ENCODE peak calls at places on chromosomes 2 and 18, in six cellular contexts. V is hepatocyte; E is stomach; R is A549; F is CD4-positive, alpha-beta T cell; J is cardiac fibroblast. H is an unnamed sample.

GRCh38 chr18:28167835-28168349 is 9.0 kb downstream of the CDH2 start:
- DNase-seq in J (no peak), F (no peak), E (no peak), R (no peak), V (no peak), H (no peak)

GRCh38 chr18:42078711-42079110 is 123.7 kb downstream of the PIK3C3 start:
- DNase-seq in V (no peak), F (no peak), E (no peak), J (peak; percentile 13), R (no peak), H (no peak)

GRCh38 chr2:134250840-134251461 is 2.9 kb upstream of the MGAT5 start:
- DNase-seq in E (no peak), F (no peak), J (no peak), R (no peak), V (no peak), H (no peak)

GRCh38 chr2:233487748-233488345 is 78.7 kb downstream of the USP40 start:
- DNase-seq in E (no peak), F (no peak), J (peak; percentile 36), V (no peak), R (peak; percentile 33), H (no peak)

GRCh38 chr2:232459419-232460035 is 3.6 kb downstream of the ALPI start:
- DNase-seq in E (no peak), F (no peak), V (no peak), J (no peak), R (no peak), H (peak; percentile 63)

GRCh38 chr18:55982992-55983391 is 395.0 kb upstream of the TCF4 start:
- DNase-seq in R (no peak), F (no peak), V (no peak), J (no peak), E (no peak), H (no peak)

GRCh38 chr18:24482826-24483225 is 22.4 kb downstream of the HRH4 start:
- DNase-seq in E (no peak), R (no peak), J (no peak), F (no peak), V (no peak), H (no peak)

GRCh38 chr2:218570850-218571249 is 2.2 kb downstream of the CNOT9 start:
- DNase-seq in R (no peak), E (no peak), F (no peak), V (no peak), J (peak; percentile 64), H (no peak)

GRCh38 chr2:38013158-38013752 is 62.7 kb downstream of the CYP1B1 start:
- DNase-seq in J (peak; percentile 68), F (no peak), R (no peak), V (no peak), E (no peak), H (no peak)

GRCh38 chr2:43020296-43020695 is 206.1 kb downstream of the ZFP36L2 start:
- DNase-seq in E (no peak), J (no peak), V (no peak), R (no peak), F (no peak), H (peak; percentile 6)

GRCh38 chr2:43023791-43024514 is 202.5 kb downstream of the ZFP36L2 start:
- DNase-seq in J (no peak), V (no peak), R (no peak), F (no peak), E (no peak), H (peak; percentile 52)

GRCh38 chr2:43020990-43021677 is 205.3 kb downstream of the ZFP36L2 start:
- DNase-seq in V (no peak), R (no peak), F (no peak), J (no peak), E (no peak), H (peak; percentile 12)

GRCh38 chr2:43022896-43023295 is 203.5 kb downstream of the ZFP36L2 start:
- DNase-seq in V (no peak), F (no peak), E (no peak), R (no peak), J (no peak), H (no peak)

GRCh38 chr2:43021791-43022500 is 204.5 kb downstream of the ZFP36L2 start:
- DNase-seq in R (no peak), V (peak; percentile 69), J (no peak), E (peak; percentile 58), F (no peak), H (peak; percentile 63)
- TF ChIP-seq CTCF in R (no peak), V (peak; percentile 37), J (peak; percentile 35), E (peak; percentile 47), F (no peak), H (peak; percentile 48)

GRCh38 chr2:10448646-10449480 is 736 bp upstream of the ODC1 start:
- DNase-seq in V (no peak), R (peak; percentile 92), J (peak; percentile 88), E (peak; percentile 94), F (peak; percentile 85), H (peak; percentile 94)
- TF ChIP-seq CTCF in V (peak; percentile 27), R (peak; percentile 27), J (no peak), E (peak; percentile 7), F (no peak), H (peak; percentile 49)

DNA sequence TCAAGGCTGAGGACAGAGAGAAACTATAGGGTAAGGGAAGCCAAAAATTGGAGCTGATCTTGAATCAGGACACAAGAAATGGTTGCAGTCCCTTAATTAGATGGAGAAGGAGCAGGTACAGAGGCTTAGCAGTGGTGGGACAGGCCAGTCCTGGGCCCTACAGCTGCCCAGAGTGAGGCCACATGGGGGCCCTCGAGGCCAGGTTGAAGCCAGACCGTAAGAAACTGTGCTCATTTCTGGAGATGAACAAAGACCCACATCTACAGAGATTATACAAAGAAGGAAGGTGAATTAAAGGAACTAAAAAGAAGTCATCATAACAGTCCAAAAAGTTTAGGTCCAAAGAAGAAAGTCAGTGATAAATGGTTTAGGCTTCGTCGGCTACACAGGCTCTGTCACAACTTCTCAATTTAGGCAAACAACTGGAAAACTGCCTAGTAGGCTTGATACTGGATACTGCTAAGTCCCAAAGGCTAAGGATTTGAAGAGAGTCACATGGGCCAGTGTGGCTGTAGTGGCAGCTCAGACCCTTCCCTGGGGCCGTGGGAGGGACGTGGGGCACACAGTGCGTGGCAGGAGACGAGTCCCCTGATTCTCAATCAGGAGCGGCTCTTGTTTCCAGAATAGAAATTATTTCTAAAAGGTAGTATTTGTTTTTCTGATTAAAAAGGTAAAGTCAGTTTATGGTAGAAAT is 50.4 kb upstream of the CNGA3 start:
- DNase-seq in F (no peak), E (no peak), J (no peak), R (no peak), V (no peak), H (no peak)
- TF ChIP-seq CTCF in F (no peak), E (no peak), J (peak; percentile 15), R (peak; percentile 16), V (no peak), H (peak; percentile 12)

GRCh38 chr2:22788749-22789148 is 596.2 kb upstream of the KLHL29 start:
- DNase-seq in E (no peak), F (no peak), J (no peak), R (no peak), V (no peak), H (no peak)

GRCh38 chr2:22787745-22788144 is 597.2 kb upstream of the KLHL29 start:
- DNase-seq in E (no peak), J (no peak), V (no peak), F (no peak), R (no peak), H (no peak)

DNA sequence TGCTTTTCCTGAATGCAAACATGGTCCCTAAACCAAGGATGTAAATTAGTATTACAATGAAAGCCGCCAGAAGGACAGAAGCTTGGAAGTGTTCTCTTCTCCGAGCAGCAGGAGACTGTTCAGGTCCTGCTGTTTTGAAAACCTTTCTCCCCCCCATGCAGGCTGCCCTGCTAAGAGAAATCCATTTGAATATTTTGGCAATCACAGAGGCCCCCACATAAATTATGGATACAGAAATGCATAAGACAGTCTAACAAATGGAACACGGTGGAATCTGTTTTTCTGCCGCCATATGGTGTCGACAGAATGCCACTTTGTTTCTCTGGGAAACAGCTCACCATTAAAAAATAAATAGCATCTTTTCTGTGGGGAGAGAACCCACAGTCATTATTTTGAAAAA is 600.4 kb upstream of the KLHL29 start:
- DNase-seq in J (no peak), V (no peak), F (no peak), R (no peak), E (no peak), H (no peak)
- TF ChIP-seq CTCF in J (no peak), V (no peak), F (no peak), R (no peak), E (no peak), H (no peak)

GRCh38 chr2:28955492-28955891 is 25.6 kb upstream of the TOGARAM2 start:
- DNase-seq in V (no peak), J (no peak), E (no peak), R (no peak), F (no peak), H (no peak)

GRCh38 chr2:28949617-28950305 is 31.3 kb upstream of the TOGARAM2 start:
- DNase-seq in F (no peak), V (no peak), J (no peak), R (no peak), E (no peak), H (no peak)

GRCh38 chr2:28950941-28951630 is 30.0 kb upstream of the TOGARAM2 start:
- DNase-seq in V (no peak), J (no peak), R (no peak), F (no peak), E (no peak), H (no peak)

GRCh38 chr2:28951910-28952805 is 28.9 kb upstream of the TOGARAM2 start:
- DNase-seq in E (no peak), F (no peak), R (no peak), J (peak; percentile 89), V (peak; percentile 37), H (no peak)

DNA sequence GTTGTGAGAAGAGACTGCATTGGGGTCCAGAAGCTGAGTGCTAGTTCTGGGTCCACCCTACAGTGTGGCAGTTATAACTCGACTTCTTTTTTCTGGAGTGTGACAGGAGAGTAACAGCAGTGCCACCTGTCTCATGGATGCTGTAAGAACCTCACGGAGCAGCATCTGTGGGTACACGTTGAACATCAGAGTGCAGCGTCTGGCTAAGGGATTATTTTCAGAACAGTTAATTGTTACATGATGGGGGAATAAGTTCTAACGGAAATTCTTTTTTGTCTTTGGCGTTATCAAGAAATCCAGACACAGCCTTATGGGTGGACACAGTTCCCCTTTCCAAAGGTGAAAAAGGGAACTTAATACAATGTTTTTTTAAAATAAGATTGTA is 28.3 kb upstream of the TOGARAM2 start:
- DNase-seq in R (no peak), J (no peak), V (peak; percentile 16), F (no peak), E (no peak), H (no peak)
- TF ChIP-seq CTCF in R (peak; percentile 42), J (no peak), V (peak; percentile 27), F (no peak), E (no peak), H (peak; percentile 44)

GRCh38 chr2:158600155-158600802 is 143.5 kb downstream of the PKP4 start:
- DNase-seq in V (peak; percentile 25), E (peak; percentile 57), F (no peak), R (peak; percentile 4), J (peak; percentile 97), H (no peak)
- TF ChIP-seq CTCF in V (no peak), E (no peak), F (no peak), R (no peak), J (no peak), H (no peak)

GRCh38 chr2:128536925-128537620 is 218.4 kb upstream of the HS6ST1 start:
- DNase-seq in E (peak; percentile 22), F (no peak), R (peak; percentile 10), J (peak; percentile 87), V (peak; percentile 66), H (no peak)
- TF ChIP-seq CTCF in E (no peak), F (no peak), R (no peak), J (no peak), V (no peak), H (no peak)

H was measured in chondrocyte.